ENCODE peak calls at places on chromosomes 2 and 18, in eight cellular contexts. H is mammary epithelial cell; M is RWPE1; A is WTC11; V is A549; L is CD8-positive, alpha-beta T cell; K is endodermal cell; Q is neural crest cell. C is an unnamed sample.

GRCh38 chr18:23503967-23504352 is 649 bp downstream of the RMC1 start:
- DNase-seq in H (no peak), M (no peak), A (no peak), V (no peak), L (no peak), K (no peak), Q (no peak), C (no peak)

GRCh38 chr2:124339709-124340108 is 314.6 kb downstream of the CNTNAP5 start:
- DNase-seq in H (no peak), M (no peak), A (no peak), V (no peak), L (no peak), K (no peak), Q (no peak), C (no peak)

GRCh38 chr18:75198046-75198445 is 10.9 kb downstream of the PTGR3 start:
- DNase-seq in H (no peak), M (no peak), A (no peak), V (no peak), L (no peak), K (no peak), Q (no peak), C (no peak)

GRCh38 chr2:96626553-96626942 is 11.6 kb downstream of the KANSL3 start:
- DNase-seq in H (no peak), M (no peak), A (no peak), V (no peak), L (no peak), K (no peak), Q (no peak), C (no peak)

GRCh38 chr2:156537147-156537546 is 101.0 kb downstream of the GPD2 start:
- DNase-seq in H (no peak), M (peak; percentile 8), A (no peak), V (no peak), L (no peak), K (no peak), Q (no peak), C (no peak)

GRCh38 chr2:4715065-4715464 is 977.1 kb upstream of the SOX11 start:
- DNase-seq in H (no peak), M (no peak), A (no peak), V (no peak), L (no peak), K (no peak), Q (no peak), C (no peak)

GRCh38 chr2:159072795-159073194 is 104.4 kb downstream of the TANC1 start:
- DNase-seq in H (peak; percentile 55), M (no peak), A (no peak), V (no peak), L (no peak), K (no peak), Q (no peak), C (peak; percentile 59)

GRCh38 chr2:56217106-56217505 is 33.3 kb downstream of the CCDC85A start:
- DNase-seq in H (no peak), M (no peak), A (peak; percentile 12), V (no peak), L (no peak), K (peak; percentile 66), Q (no peak), C (no peak)

GRCh38 chr18:72091369-72091768 is 452.8 kb downstream of the CBLN2 start:
- DNase-seq in H (no peak), M (no peak), A (no peak), V (no peak), L (no peak), K (peak; percentile 49), Q (no peak), C (no peak)

GRCh38 chr2:216653931-216654365 is 20.7 kb downstream of the IGFBP2 start:
- DNase-seq in H (no peak), M (no peak), A (no peak), V (peak; percentile 18), L (no peak), K (no peak), Q (no peak), C (no peak)

GRCh38 chr2:112062894-112063293 is 7.8 kb downstream of the TMEM87B start:
- DNase-seq in H (no peak), M (no peak), A (no peak), V (no peak), L (no peak), K (no peak), Q (no peak), C (no peak)

GRCh38 chr2:158269143-158269542 is 167.5 kb downstream of the UPP2 start:
- DNase-seq in H (no peak), M (no peak), A (no peak), V (no peak), L (no peak), K (no peak), Q (no peak), C (no peak)

GRCh38 chr2:235521844-235522243 is 28.0 kb downstream of the AGAP1 start:
- DNase-seq in H (no peak), M (no peak), A (no peak), V (no peak), L (no peak), K (no peak), Q (no peak), C (no peak)

GRCh38 chr2:219461061-219461514 is 26.4 kb downstream of the SPEG start:
- DNase-seq in H (peak; percentile 52), M (no peak), A (peak; percentile 20), V (no peak), L (no peak), K (peak; percentile 76), Q (no peak), C (no peak)

GRCh38 chr2:219460424-219460926 is 25.8 kb downstream of the SPEG start:
- DNase-seq in H (peak; percentile 45), M (no peak), A (peak; percentile 69), V (no peak), L (no peak), K (peak; percentile 92), Q (peak; percentile 59), C (no peak)

GRCh38 chr2:219458996-219459395 is 24.4 kb downstream of the SPEG start:
- DNase-seq in H (no peak), M (no peak), A (no peak), V (no peak), L (no peak), K (no peak), Q (no peak), C (no peak)

GRCh38 chr2:219457784-219458369 is 23.2 kb downstream of the SPEG start:
- DNase-seq in H (peak; percentile 68), M (no peak), A (peak; percentile 36), V (peak; percentile 24), L (no peak), K (peak; percentile 79), Q (no peak), C (peak; percentile 58)

GRCh38 chr2:219459460-219460311 is 25.0 kb downstream of the SPEG start:
- DNase-seq in H (peak; percentile 30), M (peak; percentile 60), A (peak; percentile 85), V (peak; percentile 59), L (peak; percentile 16), K (peak; percentile 92), Q (peak; percentile 75), C (peak; percentile 51)
- TF ChIP-seq CTCF in H (peak; percentile 93), M (peak; percentile 89), A (peak; percentile 94), V (peak; percentile 70), L (peak; percentile 77), K (peak; percentile 92), Q (peak; percentile 80), C (peak; percentile 89)

DNA sequence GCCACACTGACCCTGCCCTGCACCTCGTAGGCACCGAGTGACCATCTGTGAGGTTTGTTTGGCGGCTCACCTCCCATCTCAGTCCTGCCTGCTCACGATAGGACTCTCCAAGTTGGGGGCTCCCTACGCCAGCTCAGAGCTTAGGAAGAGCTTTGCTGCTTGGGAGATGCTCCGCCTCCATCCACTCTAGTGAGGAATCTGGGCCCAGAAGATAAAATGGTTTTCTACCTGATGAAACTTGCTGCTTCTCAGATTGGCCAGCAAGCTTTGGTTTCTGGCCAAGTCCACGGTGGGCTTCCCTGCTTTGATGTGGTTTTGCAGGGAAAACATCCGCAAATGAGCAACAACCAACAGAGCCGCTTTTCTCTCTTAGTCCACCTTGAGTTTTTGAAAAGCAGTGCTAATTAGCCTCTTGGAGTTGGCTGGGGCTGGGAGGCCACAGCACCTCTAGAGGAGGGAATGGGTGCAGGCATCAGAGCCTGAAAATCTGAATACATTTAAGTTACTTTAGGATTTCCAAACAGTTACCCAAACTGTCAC is 42.2 kb downstream of the THNSL2 start:
- DNase-seq in H (peak; percentile 16), M (peak; percentile 40), A (peak; percentile 56), V (peak; percentile 29), L (no peak), K (peak; percentile 80), Q (no peak), C (peak; percentile 33)
- TF ChIP-seq CTCF in H (peak; percentile 82), M (peak; percentile 52), A (peak; percentile 57), V (peak; percentile 15), L (no peak), K (peak; percentile 90), Q (peak; percentile 62), C (peak; percentile 68)

DNA sequence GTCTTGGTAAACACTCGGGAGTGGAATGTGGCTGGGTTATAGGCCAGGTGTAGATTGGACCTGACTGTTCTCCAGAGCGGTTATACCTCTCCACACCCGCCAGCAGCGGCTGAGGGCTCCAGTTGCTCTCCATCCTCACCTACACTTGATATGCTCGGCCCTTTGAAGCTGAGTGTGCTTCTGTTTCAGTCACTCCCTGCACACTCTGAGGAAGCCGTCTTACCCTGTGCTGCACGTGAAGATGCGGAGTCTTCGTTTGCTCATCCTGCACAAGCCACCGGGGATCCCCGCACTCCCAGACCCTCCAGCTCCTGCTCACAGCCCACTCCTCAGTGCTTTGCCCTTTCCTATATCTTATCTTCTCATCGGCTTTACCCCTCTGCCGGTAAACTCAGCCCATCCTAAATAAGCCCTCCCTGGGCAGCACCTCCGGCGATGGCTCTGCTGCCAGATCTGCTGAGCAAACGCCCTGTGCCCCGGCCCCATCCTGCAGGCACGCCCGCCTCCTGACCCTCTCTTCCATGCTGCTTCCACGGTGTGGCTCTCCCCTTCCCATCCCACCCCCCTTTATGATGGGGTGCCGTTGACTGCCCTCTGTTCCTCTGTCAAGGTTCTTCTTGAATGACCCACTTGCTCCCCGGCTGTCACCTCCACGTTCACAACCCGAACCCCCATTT is 47.3 kb upstream of the ODC1 start:
- DNase-seq in H (no peak), M (no peak), A (no peak), V (no peak), L (no peak), K (no peak), Q (no peak), C (no peak)
- TF ChIP-seq CTCF in H (no peak), M (no peak), A (no peak), V (no peak), L (no peak), K (no peak), Q (no peak), C (no peak)

GRCh38 chr2:85796046-85796548 is 42.3 kb downstream of the ATOH8 start:
- DNase-seq in H (no peak), M (no peak), A (no peak), V (no peak), L (no peak), K (no peak), Q (no peak), C (no peak)

GRCh38 chr2:85795331-85796045 is 41.7 kb downstream of the ATOH8 start:
- DNase-seq in H (no peak), M (no peak), A (no peak), V (no peak), L (no peak), K (no peak), Q (no peak), C (no peak)

GRCh38 chr2:85797959-85798358 is 44.2 kb downstream of the ATOH8 start:
- DNase-seq in H (no peak), M (no peak), A (no peak), V (peak; percentile 26), L (no peak), K (peak; percentile 64), Q (peak; percentile 35), C (peak; percentile 44)

GRCh38 chr2:85797263-85797660 is 43.5 kb downstream of the ATOH8 start:
- DNase-seq in H (no peak), M (no peak), A (no peak), V (no peak), L (no peak), K (no peak), Q (no peak), C (no peak)

GRCh38 chr2:85796549-85797262 is 42.9 kb downstream of the ATOH8 start:
- DNase-seq in H (no peak), M (no peak), A (no peak), V (no peak), L (no peak), K (peak; percentile 45), Q (peak; percentile 43), C (no peak)
- TF ChIP-seq CTCF in H (no peak), M (no peak), A (no peak), V (no peak), L (no peak), K (no peak), Q (no peak), C (no peak)